ENCODE peak calls at places on chromosomes 13 and 19, in six cellular contexts. C is GM23338, W is PC-9, E is H1, A is H9, K is astrocyte. L is an unnamed sample. For H3K4me1, the result is how much of the 10 kb centered on the place peaks cover.

GRCh38 chr13:77492982-77493381 is 42.5 kb upstream of the SCEL start:
- DNase-seq in C (no peak), W (peak), E (no peak), A (no peak), K (peak), L (peak)

GRCh38 chr19:7460562-7460966 is 28.3 kb downstream of the PEX11G start:
- DNase-seq in C (no peak), W (peak), E (no peak), A (no peak), K (peak), L (no peak)

GRCh38 chr19:12782424-12783225 is 7.3 kb upstream of the HOOK2 start:
- DNase-seq in C (peak), W (peak), E (peak), A (peak), K (peak), L (peak)

GRCh38 chr19:13492128-13492527 is 14.2 kb downstream of the CACNA1A start:
- DNase-seq in C (peak), W (no peak), E (no peak), A (no peak), K (peak), L (peak)

GRCh38 chr19:18062043-18062442 is 24.7 kb downstream of the IL12RB1 start:
- DNase-seq in C (peak), W (no peak), E (no peak), A (no peak), K (no peak), L (no peak)

GRCh38 chr19:48102870-48103751 is 7.5 kb downstream of the PLA2G4C start:
- DNase-seq in C (peak), W (peak), E (peak), A (peak), K (peak), L (peak)

GRCh38 chr13:60121288-60121687 is 42.4 kb downstream of the DIAPH3 start:
- DNase-seq in C (no peak), W (no peak), E (no peak), A (no peak), K (no peak), L (no peak)

GRCh38 chr19:13012690-13013608 is 17.7 kb downstream of the NFIX start:
- DNase-seq in C (peak), W (peak), E (no peak), A (peak), K (peak), L (peak)

GRCh38 chr13:110216403-110217041 is 90.4 kb downstream of the COL4A1 start:
- DNase-seq in C (no peak), W (no peak), E (no peak), A (no peak), K (peak), L (peak)

GRCh38 chr13:31699650-31700049 is 39.7 kb upstream of the RXFP2 start:
- DNase-seq in C (peak), W (no peak), E (no peak), A (peak), K (no peak), L (no peak)

DNA sequence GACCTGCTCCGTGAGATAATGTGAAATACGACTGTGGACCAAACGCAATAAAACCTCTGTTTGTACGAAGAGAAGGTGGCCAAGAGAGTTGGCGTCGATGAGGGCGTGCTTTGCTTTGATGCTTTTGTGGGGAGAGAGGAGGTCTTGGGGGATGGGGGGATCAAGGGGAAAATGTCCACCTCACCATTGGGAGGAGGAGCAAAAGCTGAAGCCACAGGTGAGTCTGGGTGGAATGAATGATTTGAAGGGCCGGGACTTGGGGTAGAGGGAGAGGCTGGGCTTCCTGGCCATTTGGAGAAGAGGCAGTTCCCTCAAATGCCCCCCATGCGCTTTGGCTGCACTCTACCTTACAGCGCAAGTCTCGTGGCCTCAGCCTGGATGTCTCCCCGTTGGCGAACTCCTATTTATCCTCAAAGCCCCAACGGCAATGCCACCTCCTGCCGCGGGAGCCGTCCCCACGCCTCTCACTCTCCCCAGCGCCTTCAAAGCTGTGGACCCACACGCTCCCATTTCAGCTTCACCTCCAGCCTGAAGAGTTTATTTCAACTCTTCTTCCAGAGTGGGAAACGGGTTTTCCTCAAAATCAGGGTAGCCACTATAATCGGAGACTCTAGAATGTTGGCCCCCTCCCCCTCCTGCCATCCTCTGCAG is 787 bp upstream of the ABCA7 start:
- DNase-seq in C (peak), W (no peak), E (peak), A (peak), K (no peak), L (peak)
- H3K4me1 ChIP-seq in C (under half), W (under half), E (under half), A (under half), K (under half), L (under half)

DNA sequence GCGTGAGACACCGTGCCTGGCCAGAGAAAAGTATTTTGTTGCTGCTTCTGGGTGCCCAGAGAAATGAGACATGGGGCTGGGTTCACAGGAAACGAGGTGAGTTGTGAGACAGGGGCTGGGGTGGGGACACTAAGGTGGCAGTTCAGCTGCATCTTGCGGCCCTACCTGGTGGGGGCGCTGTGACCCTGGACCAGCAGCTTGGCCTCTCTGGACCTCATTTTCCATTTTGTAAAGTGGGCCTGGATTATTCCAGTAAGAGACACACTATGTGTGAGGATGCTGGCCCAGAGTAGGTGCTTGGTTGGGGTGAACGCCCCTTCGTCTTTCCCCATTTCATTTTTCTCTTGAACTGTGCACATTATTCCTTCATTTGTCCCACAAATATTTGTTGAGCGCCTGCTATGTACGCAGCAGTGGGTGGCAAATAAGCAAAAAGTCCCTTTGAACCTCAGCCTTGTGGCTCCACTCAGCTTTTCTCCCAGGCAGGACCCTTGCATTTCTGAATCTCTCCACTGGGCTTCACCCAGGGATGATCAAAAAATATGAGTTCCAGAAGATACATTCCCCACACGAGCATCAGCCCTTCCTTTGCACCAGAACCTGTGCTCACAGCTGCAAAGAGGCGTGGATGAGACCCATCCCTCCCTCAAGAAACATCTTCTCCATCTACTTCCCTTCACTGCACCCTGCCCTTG is 26.6 kb upstream of the OR10H1 start:
- DNase-seq in C (no peak), W (no peak), E (no peak), A (no peak), K (no peak), L (no peak)
- TF ChIP-seq CTCF in C (no peak), W (peak), E (no peak), A (no peak), K (no peak), L (no peak)

GRCh38 chr19:42172261-42172660 is 40.0 kb upstream of the POU2F2 start:
- DNase-seq in C (no peak), W (peak), E (no peak), A (no peak), K (no peak), L (no peak)

GRCh38 chr19:42170052-42170451 is 37.8 kb upstream of the POU2F2 start:
- DNase-seq in C (no peak), W (no peak), E (no peak), A (no peak), K (no peak), L (no peak)

GRCh38 chr19:42168206-42168605 is 36.0 kb upstream of the POU2F2 start:
- DNase-seq in C (no peak), W (no peak), E (no peak), A (no peak), K (no peak), L (no peak)

GRCh38 chr19:42169486-42169885 is 37.2 kb upstream of the POU2F2 start:
- DNase-seq in C (no peak), W (no peak), E (no peak), A (no peak), K (no peak), L (no peak)

DNA sequence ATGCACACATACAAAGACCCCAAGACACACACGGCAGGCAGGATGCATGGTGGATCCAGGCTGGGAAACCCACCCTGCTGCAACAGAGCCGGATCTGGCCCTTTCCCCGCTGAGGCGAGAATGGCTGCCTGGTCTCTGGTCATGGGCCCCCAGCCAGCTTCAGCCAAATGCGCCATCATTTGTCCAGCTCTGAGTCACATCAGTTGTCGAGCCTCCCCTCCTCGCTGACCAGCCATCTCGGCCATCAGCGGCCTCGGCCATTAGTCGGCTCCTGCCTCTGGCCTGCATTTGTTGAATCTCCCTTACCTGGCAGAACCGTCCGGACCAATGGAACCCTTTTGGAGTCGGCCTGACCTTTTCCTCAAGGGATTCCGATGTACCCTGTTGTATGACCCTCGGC is 38.5 kb upstream of the POU2F2 start:
- DNase-seq in C (no peak), W (no peak), E (no peak), A (no peak), K (no peak), L (no peak)
- H2AFZ ChIP-seq in C (no peak), W (no peak), E (no peak), A (no peak), K (no peak), L (no peak)

GRCh38 chr13:97254809-97255208 is 32.7 kb downstream of the MBNL2 start:
- DNase-seq in C (no peak), W (peak), E (no peak), A (no peak), K (peak), L (no peak)
- H3K4me1 ChIP-seq in C (under half), W (half or more), E (under half), A (under half), K (half or more), L (under half)

GRCh38 chr13:50950808-50951207 is 41.2 kb downstream of the RNASEH2B start:
- DNase-seq in C (no peak), W (no peak), E (no peak), A (no peak), K (peak), L (peak)
- TF ChIP-seq CTCF in C (no peak), W (no peak), E (no peak), A (no peak), K (no peak), L (no peak)

GRCh38 chr13:86882835-86883234 is 788.3 kb upstream of the SLITRK5 start:
- DNase-seq in C (no peak), W (no peak), E (no peak), A (no peak), K (no peak), L (peak)

GRCh38 chr13:86877449-86877848 is 793.7 kb upstream of the SLITRK5 start:
- DNase-seq in C (no peak), W (no peak), E (no peak), A (no peak), K (peak), L (peak)

GRCh38 chr13:86881390-86881789 is 789.8 kb upstream of the SLITRK5 start:
- DNase-seq in C (peak), W (no peak), E (no peak), A (no peak), K (no peak), L (no peak)

DNA sequence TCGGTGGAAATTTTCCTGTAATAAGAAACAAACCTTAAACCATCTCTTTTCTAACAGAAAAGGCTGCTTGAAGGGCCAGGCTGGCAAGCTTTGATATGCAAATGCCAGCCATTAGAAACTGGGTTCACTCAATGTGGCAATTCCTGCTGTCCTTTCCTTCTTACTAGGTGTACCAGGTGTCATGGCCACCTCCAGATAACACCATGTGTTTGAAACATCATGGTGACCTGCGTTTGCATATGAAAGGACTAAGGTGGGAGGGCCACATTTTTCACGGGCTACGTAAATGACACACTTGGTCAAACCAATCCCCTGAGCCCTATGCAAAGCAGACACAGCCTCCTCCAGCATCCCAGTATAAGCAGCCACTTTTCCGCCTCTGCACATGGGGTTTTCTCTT is 789.1 kb upstream of the SLITRK5 start:
- DNase-seq in C (peak), W (no peak), E (peak), A (peak), K (no peak), L (no peak)
- H2AFZ ChIP-seq in C (no peak), W (no peak), E (no peak), A (no peak), K (no peak), L (no peak)

L was measured in fibroblast of lung.